ENCODE peak calls at places on chromosomes 5 and 9, in four cellular contexts. X is HepG2, F is K562, O is GM12878. N is an unnamed sample.

GRCh38 chr5:38167562-38167996 is 90.8 kb upstream of the EGFLAM start:
- DNase-seq in X (no peak), F (no peak), O (no peak), N (no peak)

GRCh38 chr9:127981559-127982121 is 851 bp upstream of the EEIG1 start:
- DNase-seq in X (no peak), F (no peak), O (no peak), N (no peak)

GRCh38 chr5:139638736-139639618 is 9.2 kb upstream of the CXXC5 start:
- DNase-seq in X (no peak), F (no peak), O (no peak), N (no peak)

GRCh38 chr9:78714591-78714990 is 417.7 kb downstream of the PSAT1 start:
- DNase-seq in X (no peak), F (no peak), O (no peak), N (no peak)

GRCh38 chr5:127697894-127698600 is 5.1 kb upstream of the CCDC192 start:
- DNase-seq in X (no peak), F (no peak), O (no peak), N (no peak)

GRCh38 chr5:102833146-102833545 is 78.0 kb downstream of the PAM start:
- DNase-seq in X (no peak), F (no peak), O (no peak), N (no peak)

GRCh38 chr5:10576790-10577189 is 12.9 kb downstream of the ANKRD33B start:
- DNase-seq in X (no peak), F (no peak), O (no peak), N (no peak)

GRCh38 chr9:92989561-92989960 is 42.2 kb downstream of the FGD3 start:
- DNase-seq in X (peak; percentile 37), F (no peak), O (no peak), N (no peak)

GRCh38 chr9:93267681-93268505 is 84.0 kb downstream of the WNK2 start:
- DNase-seq in X (no peak), F (no peak), O (no peak), N (no peak)

GRCh38 chr9:37639109-37639748 is 11.5 kb upstream of the FRMPD1 start:
- DNase-seq in X (no peak), F (no peak), O (no peak), N (peak; percentile 29)

GRCh38 chr5:176359658-176360057 is 1.9 kb downstream of the KIAA1191 start:
- DNase-seq in X (no peak), F (no peak), O (no peak), N (no peak)

GRCh38 chr9:121216406-121216805 is 14.7 kb upstream of the RAB14 start:
- DNase-seq in X (no peak), F (no peak), O (no peak), N (no peak)

GRCh38 chr5:156534086-156534485 is 207.1 kb downstream of the SGCD start:
- DNase-seq in X (no peak), F (no peak), O (no peak), N (no peak)

GRCh38 chr5:63958654-63959053 is 3.6 kb downstream of the HTR1A start:
- DNase-seq in X (no peak), F (no peak), O (no peak), N (no peak)

GRCh38 chr5:93621340-93621872 is 38.4 kb downstream of the NR2F1 start:
- DNase-seq in X (peak; percentile 20), F (no peak), O (no peak), N (peak; percentile 58)

GRCh38 chr5:76319673-76320072 is 83.4 kb upstream of the IQGAP2 start:
- DNase-seq in X (no peak), F (peak; percentile 81), O (no peak), N (no peak)
- TF ChIP-seq FOXM1 in X (no peak), F (no peak), O (no peak), N (no peak)

DNA sequence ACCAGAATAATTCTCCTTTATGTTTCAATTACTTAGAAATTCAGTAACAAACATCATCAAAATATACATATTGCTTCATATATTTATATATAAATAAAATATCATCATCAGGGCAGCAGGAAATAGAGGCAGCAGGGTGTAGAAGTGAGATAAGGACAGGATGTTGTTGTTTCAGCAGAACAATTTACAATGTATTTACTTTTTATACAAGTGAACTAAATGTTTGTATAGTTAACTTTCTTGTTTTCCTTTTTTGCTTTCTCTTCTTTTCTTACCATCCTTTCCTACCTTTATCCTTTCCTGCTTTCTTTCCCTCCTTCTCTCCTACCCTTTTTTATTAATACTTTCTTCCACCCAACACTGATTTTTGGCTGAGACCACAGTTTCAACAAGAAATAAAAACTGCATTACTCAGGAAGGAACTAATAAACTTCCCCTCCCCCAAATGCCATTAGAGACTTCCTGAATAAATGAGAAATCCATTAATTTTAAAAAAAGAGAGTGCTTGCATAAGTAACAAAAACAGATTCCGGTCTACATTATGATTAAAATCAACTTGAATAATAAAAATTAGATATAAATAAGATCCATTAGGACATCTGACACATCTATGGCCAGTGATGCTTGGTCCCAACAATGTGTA is 159.8 kb upstream of the ACOT12 start:
- DNase-seq in X (no peak), F (no peak), O (no peak), N (no peak)
- TF ChIP-seq SP1 in X (no peak), F (no peak), O (no peak), N (no peak)

DNA sequence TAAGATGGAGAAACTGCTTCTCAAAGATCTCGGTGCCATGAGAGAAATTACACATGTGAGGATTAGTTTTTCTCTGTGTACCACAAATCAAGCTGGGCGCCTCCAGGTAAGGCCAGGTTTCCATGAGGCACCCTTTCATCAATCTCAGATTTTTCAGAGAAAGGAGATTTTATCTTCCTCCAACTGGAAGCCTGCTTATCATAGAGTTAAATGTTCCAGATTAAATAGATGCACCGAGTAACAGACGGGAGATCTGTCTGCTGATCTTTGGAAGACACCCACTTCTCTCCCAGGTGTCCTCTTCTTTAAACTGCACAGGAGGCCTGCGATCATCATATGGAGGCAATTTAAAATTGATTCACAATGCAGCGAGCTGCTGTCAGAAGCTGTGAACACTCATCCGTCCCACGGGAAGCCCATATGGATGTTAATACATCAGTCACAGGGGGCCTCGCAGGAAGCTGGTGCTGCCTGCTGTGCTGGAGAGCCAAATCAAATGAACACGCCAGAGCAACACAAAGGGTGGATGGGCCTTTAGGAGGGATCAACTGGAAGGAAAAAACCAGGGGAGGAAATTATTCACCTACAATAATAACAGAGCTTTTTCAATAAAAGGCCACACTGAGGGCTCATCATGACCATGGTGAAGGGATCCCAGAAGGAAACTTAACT is 93.3 kb downstream of the TLE1 start:
- DNase-seq in X (no peak), F (no peak), O (no peak), N (no peak)
- TF ChIP-seq TARDBP in X (no peak), F (no peak), O (no peak), N (no peak)

DNA sequence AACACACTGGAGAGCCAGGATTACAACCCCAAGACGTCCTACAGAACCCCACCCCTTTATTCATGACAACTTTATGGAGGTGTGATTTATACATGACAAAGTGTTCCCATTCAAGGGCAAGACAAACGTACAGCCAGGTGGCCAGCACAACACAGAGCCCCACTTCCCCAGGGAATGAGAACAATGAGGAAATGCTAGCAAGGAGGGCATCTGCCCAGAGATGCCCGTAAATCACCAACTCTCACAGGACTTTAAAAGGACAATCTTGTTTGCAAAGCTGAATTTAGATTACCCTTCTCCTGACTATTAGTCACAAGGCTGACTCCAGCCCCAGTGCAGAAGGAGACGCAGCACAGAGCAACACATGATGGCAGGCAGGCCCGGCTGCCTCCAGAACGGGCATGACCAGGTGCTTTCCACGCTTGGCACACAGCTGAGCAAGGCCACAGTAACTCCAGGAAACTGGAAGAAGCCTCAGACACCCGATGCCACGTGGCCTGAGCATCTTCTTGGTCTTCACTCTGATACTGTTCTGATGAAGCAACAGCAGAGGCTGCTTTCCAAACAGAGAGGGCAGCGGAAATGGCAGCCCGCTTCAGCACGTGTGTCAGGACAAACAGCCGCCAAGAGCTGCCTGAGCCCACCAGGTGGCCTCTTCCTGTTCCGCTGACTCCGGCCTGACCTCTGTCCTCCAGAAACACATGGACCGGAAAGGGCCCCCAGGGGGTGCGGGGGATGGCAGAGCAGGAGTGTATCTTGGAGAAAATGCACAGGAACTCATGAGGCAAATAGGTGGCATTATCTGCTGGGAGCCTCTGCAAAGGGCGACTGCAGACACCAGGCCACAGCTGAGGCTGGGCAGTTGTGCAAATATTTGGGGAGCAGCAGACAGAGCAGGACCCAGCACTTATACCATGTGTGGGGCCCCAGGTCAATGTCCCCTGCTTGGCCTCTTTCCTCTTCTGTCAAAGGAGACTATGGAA is 51.3 kb downstream of the ROR2 start:
- DNase-seq in X (peak; percentile 9), F (peak; percentile 79), O (no peak), N (no peak)
- TF ChIP-seq FOXM1 in X (no peak), F (no peak), O (no peak), N (no peak)

GRCh38 chr9:89425921-89426388 is 72.0 kb downstream of the SEMA4D start:
- DNase-seq in X (no peak), F (no peak), O (no peak), N (no peak)
- TF ChIP-seq SP1 in X (no peak), F (no peak), O (no peak), N (no peak)

GRCh38 chr5:1552469-1553255 is 28.9 kb upstream of the LPCAT1 start:
- DNase-seq in X (peak; percentile 48), F (no peak), O (no peak), N (no peak)
- TF ChIP-seq TARDBP in X (no peak), F (no peak), O (no peak), N (no peak)

DNA sequence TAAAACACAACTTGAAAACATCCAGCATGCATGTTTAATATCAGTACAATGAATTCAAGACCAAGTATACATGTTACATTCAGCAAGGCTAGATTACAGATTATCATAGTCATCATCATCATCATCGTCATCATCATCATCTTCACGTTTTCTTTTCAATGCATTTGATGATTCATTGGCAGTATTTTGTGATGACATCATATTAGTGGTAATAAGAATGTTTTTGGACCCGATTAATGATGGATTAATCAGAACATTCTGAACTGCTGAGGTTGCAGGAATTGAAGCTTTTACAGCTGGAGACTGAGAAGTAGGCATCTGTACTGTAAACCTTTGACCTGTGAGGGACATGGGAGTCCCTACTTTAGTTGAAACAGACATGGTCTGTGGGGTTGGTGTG is 4.5 kb downstream of the AK6 start:
- DNase-seq in X (no peak), F (no peak), O (no peak), N (no peak)
- TF ChIP-seq FOXM1 in X (no peak), F (no peak), O (no peak), N (no peak)

GRCh38 chr5:108728566-108729305 is 19.0 kb upstream of the FER start:
- DNase-seq in X (no peak), F (peak; percentile 63), O (no peak), N (no peak)
- TF ChIP-seq SP1 in X (no peak), F (no peak), O (no peak), N (no peak)

GRCh38 chr5:180823938-180824629 is 21.5 kb upstream of the MGAT1 start:
- DNase-seq in X (no peak), F (no peak), O (no peak), N (no peak)
- TF ChIP-seq TARDBP in X (no peak), F (no peak), O (no peak), N (no peak)